ENCODE peak calls at places on chromosomes 5 and 9, in nine cellular contexts. D is mesothelial cell of epicardium; M is lower leg skin; A is PC-9; Y is RWPE1; K is colonic mucosa; R is HFFc6; C is CD4-positive, alpha-beta T cell; X is Panc1. P is an unnamed sample.

GRCh38 chr9:130835441-130836298 is 616 bp downstream of the ABL1 start:
- DNase-seq in D (no peak), M (no peak), A (no peak), Y (peak; percentile 55), K (no peak), R (no peak), C (no peak), X (no peak), P (no peak)

GRCh38 chr5:131810510-131811249 is 13.9 kb upstream of the FNIP1 start:
- DNase-seq in D (no peak), M (no peak), A (no peak), Y (peak; percentile 36), K (no peak), R (peak; percentile 25), C (no peak), X (no peak), P (no peak)

GRCh38 chr5:2651116-2651515 is 100.4 kb downstream of the IRX2 start:
- DNase-seq in D (no peak), M (no peak), A (no peak), Y (no peak), K (no peak), R (no peak), C (no peak), X (no peak), P (no peak)

GRCh38 chr5:28374492-28374934 is 1336.1 kb upstream of the CDH9 start:
- DNase-seq in D (peak; percentile 42), M (no peak), A (peak; percentile 40), Y (peak; percentile 61), K (no peak), R (no peak), C (no peak), X (no peak), P (no peak)

GRCh38 chr9:36039696-36040095 is 3.0 kb downstream of the RECK start:
- DNase-seq in D (no peak), M (no peak), A (no peak), Y (no peak), K (no peak), R (peak; percentile 53), C (no peak), X (no peak), P (no peak)

GRCh38 chr9:104788251-104788650 is 24.3 kb downstream of the NIPSNAP3B start:
- DNase-seq in D (no peak), M (no peak), A (no peak), Y (no peak), K (no peak), R (no peak), C (no peak), X (no peak), P (no peak)

GRCh38 chr5:157203417-157203816 is 22.8 kb downstream of the ITK start:
- DNase-seq in D (no peak), M (no peak), A (no peak), Y (no peak), K (no peak), R (no peak), C (no peak), X (no peak), P (no peak)

GRCh38 chr5:176614805-176615478 is 5.0 kb upstream of the GPRIN1 start:
- DNase-seq in D (no peak), M (no peak), A (no peak), Y (peak; percentile 91), K (no peak), R (peak; percentile 53), C (no peak), X (no peak), P (no peak)

GRCh38 chr9:126587187-126588185 is 26.2 kb upstream of the LMX1B start:
- DNase-seq in D (no peak), M (no peak), A (no peak), Y (no peak), K (no peak), R (no peak), C (no peak), X (no peak), P (no peak)

GRCh38 chr5:54624671-54625583 is 107.4 kb downstream of the SNX18 start:
- DNase-seq in D (no peak), M (no peak), A (no peak), Y (no peak), K (no peak), R (no peak), C (no peak), X (no peak), P (no peak)

GRCh38 chr5:42851441-42851840 is 39.7 kb upstream of the SELENOP start:
- DNase-seq in D (no peak), M (no peak), A (peak; percentile 78), Y (no peak), K (no peak), R (no peak), C (no peak), X (no peak), P (no peak)

GRCh38 chr5:146130440-146131045 is 25.2 kb upstream of the PLAC8L1 start:
- DNase-seq in D (no peak), M (no peak), A (no peak), Y (peak; percentile 11), K (no peak), R (peak; percentile 31), C (no peak), X (peak; percentile 4), P (no peak)

GRCh38 chr5:151319334-151319733 is 15.8 kb upstream of the SLC36A3 start:
- DNase-seq in D (no peak), M (no peak), A (no peak), Y (no peak), K (no peak), R (peak; percentile 19), C (no peak), X (no peak), P (no peak)

GRCh38 chr5:78896128-78896527 is 89.0 kb downstream of the ARSB start:
- DNase-seq in D (no peak), M (no peak), A (no peak), Y (no peak), K (no peak), R (peak; percentile 33), C (no peak), X (no peak), P (no peak)

GRCh38 chr5:132499440-132500243 is 9.1 kb upstream of the IRF1 start:
- DNase-seq in D (no peak), M (peak; percentile 80), A (peak; percentile 90), Y (no peak), K (peak; percentile 25), R (no peak), C (no peak), X (no peak), P (no peak)

GRCh38 chr9:124280176-124280691 is 22.5 kb downstream of the NEK6 start:
- DNase-seq in D (no peak), M (no peak), A (no peak), Y (peak; percentile 52), K (no peak), R (peak; percentile 47), C (no peak), X (no peak), P (no peak)

DNA sequence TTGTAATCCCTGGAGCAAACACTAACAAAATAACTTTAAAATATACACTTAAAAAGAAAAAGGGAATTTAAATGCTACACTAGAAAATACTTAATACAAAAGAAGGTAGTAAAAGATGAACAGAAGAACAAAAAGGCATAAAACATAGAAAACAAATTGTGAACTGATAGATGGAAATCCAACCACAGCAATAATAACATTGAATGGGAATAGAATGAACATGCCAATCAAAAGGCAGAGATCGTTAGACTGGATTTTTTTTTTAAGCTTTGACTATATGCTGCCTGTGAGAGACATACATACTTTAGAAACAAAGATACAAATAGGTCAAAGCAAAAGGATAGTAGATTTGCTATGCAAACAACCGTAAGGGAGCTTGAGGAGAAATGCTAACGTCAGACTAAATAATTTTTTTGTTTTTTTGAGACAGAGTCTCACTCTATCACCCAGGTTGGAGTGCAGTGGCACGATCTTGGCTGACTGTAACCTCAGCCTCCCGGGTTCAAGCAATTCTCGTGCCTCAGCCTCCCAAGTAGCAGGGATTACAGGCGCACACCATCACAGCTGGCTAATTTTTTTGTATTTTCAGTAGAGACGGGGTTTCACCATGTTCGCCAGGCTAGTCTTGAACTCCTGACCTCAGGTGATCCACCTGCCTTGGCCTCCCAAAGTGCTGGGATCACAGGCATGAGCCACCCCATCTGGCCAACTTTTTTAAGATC is 6.5 kb downstream of the ABO start:
- DNase-seq in D (no peak), M (peak; percentile 56), A (no peak), Y (no peak), K (peak; percentile 16), R (no peak), C (no peak), X (no peak), P (no peak)
- TF ChIP-seq CTCF in D (no peak), M (no peak), A (no peak), Y (no peak), K (no peak), R (no peak), C (no peak), X (no peak), P (no peak)

DNA sequence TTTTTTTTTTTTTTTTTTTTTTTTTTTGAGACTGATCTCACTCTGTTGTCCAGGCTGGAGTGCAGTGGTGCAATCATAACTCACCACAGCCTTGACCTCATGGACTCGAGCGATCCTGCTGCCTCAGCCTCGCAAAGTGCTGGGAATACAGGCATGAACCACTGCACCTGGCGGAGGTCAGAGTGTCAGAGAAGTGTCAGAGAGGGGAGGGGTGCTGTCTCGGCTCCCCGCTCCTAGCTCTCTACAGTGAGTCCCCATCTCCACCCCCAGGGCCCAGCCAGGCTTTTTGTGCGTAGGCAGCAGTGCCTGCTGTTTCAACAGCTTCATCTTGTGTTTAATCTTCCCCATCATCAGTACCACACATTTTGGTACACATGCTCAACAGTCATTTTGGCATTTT is 38.3 kb downstream of the SAR1B start:
- DNase-seq in D (no peak), M (peak; percentile 65), A (no peak), Y (no peak), K (no peak), R (no peak), C (no peak), X (no peak), P (no peak)
- TF ChIP-seq CTCF in D (no peak), M (no peak), A (no peak), Y (no peak), K (no peak), R (no peak), C (no peak), X (no peak), P (no peak)

GRCh38 chr9:93304574-93305496 is 120.9 kb downstream of the WNK2 start:
- DNase-seq in D (peak; percentile 74), M (peak; percentile 87), A (no peak), Y (peak; percentile 81), K (peak; percentile 52), R (peak; percentile 48), C (no peak), X (peak; percentile 10), P (peak; percentile 8)
- TF ChIP-seq CTCF in D (peak; percentile 47), M (no peak), A (peak; percentile 77), Y (peak; percentile 81), K (peak; percentile 32), R (peak; percentile 80), C (peak; percentile 12), X (peak; percentile 83), P (peak; percentile 83)

DNA sequence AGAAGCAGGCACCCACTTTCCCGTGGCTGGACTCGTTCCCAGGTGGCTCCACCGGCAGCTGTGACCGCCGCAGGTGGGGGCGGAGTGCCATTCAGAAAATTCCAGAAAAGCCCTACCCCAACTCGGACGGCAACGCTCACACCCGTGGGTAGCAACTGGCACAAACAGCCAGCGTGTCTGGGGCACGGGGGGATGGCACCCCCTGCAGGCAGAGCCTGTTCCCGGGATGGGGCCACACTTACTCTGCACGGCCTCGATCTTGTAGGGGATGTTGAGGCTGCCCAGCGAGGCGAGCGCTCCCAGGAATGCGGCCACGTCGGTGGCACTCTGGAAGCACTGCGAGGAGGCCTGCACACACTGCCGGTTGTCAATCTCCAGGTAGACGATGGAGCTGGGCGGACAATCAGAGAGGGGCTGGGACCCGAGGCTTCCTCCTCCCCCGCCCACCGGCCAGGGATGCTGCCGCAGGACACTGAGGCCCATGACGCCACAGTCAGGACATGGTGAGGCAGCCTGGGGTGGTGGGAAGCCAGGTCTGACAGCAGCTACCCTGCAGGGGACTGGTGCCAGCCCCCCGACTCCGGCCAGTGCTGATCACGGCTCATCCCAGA is 20.2 kb upstream of the SEC16A start:
- DNase-seq in D (no peak), M (no peak), A (no peak), Y (no peak), K (no peak), R (no peak), C (no peak), X (no peak), P (no peak)
- TF ChIP-seq CTCF in D (no peak), M (no peak), A (no peak), Y (peak; percentile 9), K (no peak), R (peak; percentile 45), C (no peak), X (no peak), P (no peak)